ENCODE peak calls at places on chromosomes 16 and 17, in six cellular contexts. Y is H1, B is SK-N-SH, V is K562, G is GM12878, J is HepG2. W is an unnamed sample.

GRCh38 chr16:57616241-57616640 is 12.2 kb upstream of the ADGRG1 start:
- DNase-seq in Y (peak; percentile 26), B (peak; percentile 11), V (no peak), G (no peak), J (no peak), W (no peak)

GRCh38 chr17:45688353-45688752 is 95.8 kb upstream of the CRHR1 start:
- DNase-seq in Y (no peak), B (no peak), V (no peak), G (no peak), J (no peak), W (no peak)

GRCh38 chr16:25045696-25046381 is 30.7 kb upstream of the ARHGAP17 start:
- DNase-seq in Y (no peak), B (no peak), V (no peak), G (no peak), J (no peak), W (no peak)

GRCh38 chr17:36123431-36123830 is 19.8 kb downstream of the CCL4 start:
- DNase-seq in Y (no peak), B (no peak), V (no peak), G (no peak), J (no peak), W (no peak)

GRCh38 chr16:80997139-80997798 is 9.4 kb downstream of the CMC2 start:
- DNase-seq in Y (no peak), B (no peak), V (no peak), G (peak; percentile 66), J (peak; percentile 83), W (no peak)

GRCh38 chr16:2455081-2455845 is 4.6 kb upstream of the TEDC2 start:
- DNase-seq in Y (no peak), B (no peak), V (no peak), G (no peak), J (no peak), W (no peak)

GRCh38 chr16:56604966-56605365 is 3.4 kb upstream of the MT2A start:
- DNase-seq in Y (no peak), B (no peak), V (no peak), G (no peak), J (no peak), W (no peak)

GRCh38 chr17:51805765-51806164 is 352.7 kb downstream of the CA10 start:
- DNase-seq in Y (no peak), B (no peak), V (no peak), G (no peak), J (no peak), W (no peak)

GRCh38 chr16:87464691-87465300 is 28.0 kb downstream of the ZCCHC14 start:
- DNase-seq in Y (no peak), B (peak; percentile 58), V (peak; percentile 57), G (no peak), J (no peak), W (peak; percentile 68)

GRCh38 chr17:49434821-49435581 is 20.3 kb upstream of the PHB1 start:
- DNase-seq in Y (peak; percentile 87), B (peak; percentile 92), V (peak; percentile 96), G (no peak), J (peak; percentile 74), W (peak; percentile 42)

GRCh38 chr16:70682239-70683145 is 3.4 kb downstream of the MTSS2 start:
- DNase-seq in Y (no peak), B (no peak), V (no peak), G (no peak), J (peak; percentile 69), W (no peak)

GRCh38 chr17:673200-673681 is 41.4 kb downstream of the VPS53 start:
- DNase-seq in Y (peak; percentile 58), B (peak; percentile 30), V (no peak), G (no peak), J (no peak), W (no peak)

GRCh38 chr17:49360796-49361128 is 1.3 kb downstream of the ZNF652 start:
- DNase-seq in Y (no peak), B (peak; percentile 52), V (no peak), G (no peak), J (no peak), W (no peak)

GRCh38 chr16:14409563-14409962 is 220.5 kb downstream of the PARN start:
- DNase-seq in Y (no peak), B (no peak), V (no peak), G (no peak), J (peak; percentile 72), W (no peak)

GRCh38 chr16:14649816-14650215 is 17.1 kb downstream of the BFAR start:
- DNase-seq in Y (no peak), B (no peak), V (no peak), G (no peak), J (no peak), W (no peak)

GRCh38 chr16:23544436-23544835 is 12.7 kb downstream of the EARS2 start:
- DNase-seq in Y (no peak), B (no peak), V (no peak), G (no peak), J (no peak), W (no peak)

GRCh38 chr17:50097455-50097854 is 2.3 kb downstream of the PDK2 start:
- DNase-seq in Y (no peak), B (no peak), V (no peak), G (no peak), J (no peak), W (no peak)

GRCh38 chr16:17470002-17470870 is 524 bp downstream of the XYLT1 start:
- DNase-seq in Y (peak; percentile 65), B (peak; percentile 55), V (peak; percentile 37), G (no peak), J (no peak), W (no peak)

GRCh38 chr17:40122466-40122943 is 734 bp downstream of the MSL1 start:
- DNase-seq in Y (peak; percentile 66), B (peak; percentile 80), V (peak; percentile 77), G (no peak), J (no peak), W (no peak)

GRCh38 chr17:1173456-1174370 is 6.1 kb downstream of the ABR start:
- DNase-seq in Y (no peak), B (no peak), V (no peak), G (no peak), J (no peak), W (no peak)

GRCh38 chr17:42312035-42312284 is 23.7 kb downstream of the STAT5A start:
- DNase-seq in Y (no peak), B (no peak), V (no peak), G (no peak), J (no peak), W (no peak)

GRCh38 chr17:42313389-42313772 is 25.1 kb downstream of the STAT5A start:
- DNase-seq in Y (no peak), B (no peak), V (no peak), G (no peak), J (no peak), W (no peak)

GRCh38 chr17:42313773-42314566 is 25.7 kb downstream of the STAT5A start:
- DNase-seq in Y (no peak), B (no peak), V (peak; percentile 34), G (no peak), J (no peak), W (no peak)

GRCh38 chr17:42311240-42312034 is 23.1 kb downstream of the STAT5A start:
- DNase-seq in Y (no peak), B (peak; percentile 82), V (peak; percentile 61), G (no peak), J (peak; percentile 91), W (peak; percentile 71)

DNA sequence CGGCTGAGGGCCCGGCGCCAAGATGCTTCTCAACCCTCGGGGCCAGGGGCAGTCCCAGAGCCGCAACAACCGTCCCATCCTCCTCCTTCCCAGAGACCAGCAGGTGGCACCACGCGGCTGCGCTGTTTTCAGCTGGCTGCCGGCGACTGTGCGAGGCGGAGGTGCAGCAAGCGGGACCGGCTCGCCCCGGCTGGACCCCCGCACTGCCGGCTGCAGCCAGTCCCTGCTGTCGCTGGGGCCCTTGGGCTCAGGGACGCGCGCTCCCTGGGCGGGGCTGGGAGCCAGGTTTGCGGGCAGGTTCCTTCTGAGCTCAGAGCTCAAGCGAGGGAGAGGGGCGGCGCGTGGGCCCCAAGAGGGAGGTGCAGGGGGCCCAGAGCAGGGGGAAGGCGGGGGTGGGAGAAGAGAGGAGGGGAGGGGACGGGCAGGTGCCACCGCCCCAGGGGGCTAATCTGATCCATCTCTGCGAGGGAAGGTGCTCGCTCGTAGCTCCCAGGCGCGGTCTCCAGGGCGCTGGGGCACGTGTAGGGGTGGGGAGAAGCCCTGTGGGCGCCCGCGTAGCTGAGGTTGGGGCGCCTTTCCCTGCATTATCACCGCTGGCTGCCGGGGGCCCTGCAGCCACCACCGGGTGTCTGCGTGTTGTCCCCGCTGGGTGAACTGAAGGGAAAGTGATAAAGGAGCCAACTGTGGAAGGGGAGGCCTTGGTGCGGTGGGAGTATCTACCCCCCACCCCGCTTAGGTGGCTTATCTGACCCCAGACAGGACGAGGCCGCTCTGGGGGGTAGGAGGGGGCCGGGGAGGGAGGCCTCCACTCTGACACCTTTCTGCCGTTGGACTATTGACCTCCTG is 24.2 kb downstream of the STAT5A start:
- DNase-seq in Y (peak; percentile 90), B (peak; percentile 93), V (peak; percentile 89), G (no peak), J (peak; percentile 80), W (peak; percentile 82)
- TF ChIP-seq CTCF in Y (peak; percentile 74), B (peak; percentile 65), V (peak; percentile 69), G (peak; percentile 60), J (peak; percentile 96), W (peak; percentile 39)

DNA sequence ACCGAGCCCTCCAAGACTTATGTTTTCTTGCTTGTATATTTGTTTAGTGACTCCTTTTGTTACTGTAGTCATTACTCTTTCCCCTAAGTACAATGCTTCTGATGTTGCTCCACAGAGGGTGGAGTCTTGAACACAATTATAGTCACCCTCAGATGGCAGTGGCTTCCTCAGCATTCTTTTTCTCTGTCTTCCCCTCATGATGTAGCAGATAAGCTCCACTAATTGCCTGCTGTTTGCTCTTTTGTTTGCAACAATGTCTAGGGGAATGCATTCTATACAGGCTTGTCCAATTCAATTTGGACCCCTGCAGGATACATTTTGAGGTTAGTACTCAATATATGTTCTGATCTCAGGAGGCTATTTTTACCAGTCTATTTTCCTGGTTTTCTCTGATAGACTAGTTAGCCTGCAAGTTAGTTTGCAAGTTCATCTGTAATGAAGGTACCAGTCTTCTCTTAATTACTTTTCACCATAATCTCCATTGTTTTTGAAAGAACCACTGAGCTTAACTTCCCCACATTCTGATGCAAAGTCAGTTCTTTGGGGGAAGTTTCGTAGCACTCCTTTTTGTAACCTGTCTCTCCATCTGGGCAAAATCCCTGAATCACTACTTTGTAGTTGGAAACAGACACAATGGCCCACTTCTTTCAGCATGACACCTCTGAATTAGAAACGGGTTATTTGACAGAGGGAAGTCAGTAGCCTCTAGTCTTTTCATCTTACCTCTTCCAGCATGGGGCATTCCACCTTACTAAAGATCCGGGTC is 1509.2 kb downstream of the CDH11 start:
- DNase-seq in Y (no peak), B (no peak), V (no peak), G (no peak), J (no peak), W (no peak)
- TF ChIP-seq GABPA in Y (no peak), B (no peak), V (no peak), G (no peak), J (no peak), W (no peak)

GRCh38 chr17:61382796-61383688 is 16.6 kb upstream of the TBX2 start:
- DNase-seq in Y (no peak), B (peak; percentile 64), V (no peak), G (no peak), J (no peak), W (no peak)
- TF ChIP-seq CTCF in Y (no peak), B (no peak), V (no peak), G (no peak), J (no peak), W (no peak)

DNA sequence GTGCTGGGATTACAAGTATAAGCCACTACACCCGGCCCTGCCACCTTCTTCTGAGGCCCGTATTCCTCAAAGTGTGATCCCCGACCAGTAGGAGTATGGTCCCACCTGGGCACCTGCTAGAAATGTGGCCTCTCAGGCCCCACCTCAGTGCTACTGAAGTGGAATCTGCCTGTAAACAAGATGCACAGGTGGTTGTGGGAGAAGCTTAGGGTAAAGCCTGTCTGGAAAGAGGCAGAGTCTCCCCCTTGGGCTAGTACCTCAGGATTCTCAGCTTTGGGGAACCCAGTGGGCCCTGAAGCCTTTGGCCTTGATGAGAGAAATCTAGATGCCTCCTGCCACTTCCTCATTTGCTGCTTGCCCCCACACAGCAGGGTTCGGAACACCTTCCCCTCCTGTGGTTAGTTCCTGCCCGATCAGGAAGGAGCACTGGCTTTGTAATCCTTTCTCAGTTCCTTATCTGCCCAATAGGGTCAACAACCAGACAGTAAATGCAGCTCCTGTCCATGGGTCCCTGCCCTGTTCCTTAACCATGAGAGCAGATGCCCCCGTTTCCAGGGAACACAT is 25.2 kb downstream of the TK2 start:
- DNase-seq in Y (no peak), B (no peak), V (peak; percentile 46), G (peak; percentile 85), J (no peak), W (peak; percentile 98)
- TF ChIP-seq GABPA in Y (no peak), B (no peak), V (no peak), G (no peak), J (no peak), W (no peak)